ENCODE peak calls at places on chromosome 2, in five cellular contexts. I is NCI-H1694; U is T1000; Y is HT1080; H is CD4-positive, CD25-positive, alpha-beta regulatory T cell. M is an unnamed sample.

GRCh38 chr2:150594299-150594698 is 106.8 kb upstream of the RND3 start:
- DNase-seq in Y (no peak), I (no peak), U (no peak), H (no peak), M (no peak)

GRCh38 chr2:15938803-15939555 is 1.4 kb upstream of the MYCN start:
- DNase-seq in Y (no peak), I (no peak), U (no peak), H (no peak), M (no peak)

GRCh38 chr2:69089244-69089643 is 76.3 kb downstream of the ANTXR1 start:
- DNase-seq in H (no peak), I (no peak), U (no peak), Y (no peak), M (no peak)

GRCh38 chr2:181188605-181189004 is 208.2 kb downstream of the UBE2E3 start:
- DNase-seq in Y (no peak), U (no peak), I (no peak), H (no peak), M (no peak)

GRCh38 chr2:189580662-189581353 is at the start of gene SLC40A1:
- DNase-seq in U (peak; percentile 36), Y (peak; percentile 63), I (no peak), H (peak; percentile 55), M (peak; percentile 78)

GRCh38 chr2:142722569-142722968 is 154.9 kb upstream of the KYNU start:
- DNase-seq in U (no peak), I (no peak), Y (no peak), H (no peak), M (no peak)

GRCh38 chr2:191910518-191910917 is 63.6 kb upstream of the CAVIN2 start:
- DNase-seq in U (no peak), H (no peak), Y (peak; percentile 94), I (no peak), M (no peak)

GRCh38 chr2:199484927-199485326 is 27.2 kb upstream of the SATB2 start:
- DNase-seq in H (no peak), Y (peak; percentile 24), U (no peak), I (no peak), M (no peak)

GRCh38 chr2:217930783-217931563 is 71.8 kb downstream of the TNS1 start:
- DNase-seq in I (no peak), H (no peak), Y (no peak), U (no peak), M (no peak)

GRCh38 chr2:105919826-105920225 is 175.1 kb downstream of the NCK2 start:
- DNase-seq in H (peak; percentile 48), I (no peak), U (peak; percentile 15), Y (peak; percentile 71), M (peak; percentile 46)

GRCh38 chr2:166932032-166932431 is 43.8 kb downstream of the XIRP2 start:
- DNase-seq in U (no peak), H (no peak), I (no peak), Y (peak; percentile 90), M (no peak)

GRCh38 chr2:129008055-129008880 is 689.6 kb upstream of the HS6ST1 start:
- DNase-seq in Y (no peak), I (no peak), H (no peak), U (no peak), M (no peak)

GRCh38 chr2:203446071-203446481 is 89.0 kb downstream of the RAPH1 start:
- DNase-seq in Y (peak; percentile 91), H (no peak), I (no peak), U (no peak), M (no peak)

GRCh38 chr2:127255146-127255545 is 35.0 kb upstream of the CYP27C1 start:
- DNase-seq in Y (peak; percentile 67), I (no peak), H (no peak), U (no peak), M (no peak)

GRCh38 chr2:19850056-19850455 is 51.7 kb downstream of the TTC32 start:
- DNase-seq in I (no peak), U (no peak), H (no peak), Y (no peak), M (no peak)

GRCh38 chr2:3644891-3645605 is 13.0 kb upstream of the ALLC start:
- DNase-seq in U (no peak), I (no peak), H (no peak), Y (no peak), M (no peak)

GRCh38 chr2:143246815-143247744 is 117.9 kb downstream of the ARHGAP15 start:
- DNase-seq in U (no peak), I (no peak), H (no peak), Y (no peak), M (peak; percentile 45)

GRCh38 chr2:3293221-3293620 is 84.4 kb downstream of the EIPR1 start:
- DNase-seq in U (no peak), I (no peak), Y (no peak), H (no peak), M (no peak)

M was measured in CD4-positive, alpha-beta memory T cell.